ENCODE peak calls at places on chromosomes 7 and 10, in five cellular contexts. Q is GM12878, Y is K562, R is HepG2, F is H1. M is an unnamed sample.

GRCh38 chr7:137342751-137343482 is 616 bp downstream of the PTN start:
- DNase-seq in Q (no peak), Y (no peak), R (no peak), F (no peak), M (no peak)

GRCh38 chr7:23514755-23515154 is 17.0 kb downstream of the TRA2A start:
- DNase-seq in Q (no peak), Y (no peak), R (no peak), F (no peak), M (no peak)

GRCh38 chr10:69786791-69787190 is 14.9 kb upstream of the COL13A1 start:
- DNase-seq in Q (no peak), Y (peak), R (no peak), F (no peak), M (no peak)

GRCh38 chr10:80511984-80512634 is 25.6 kb upstream of the SH2D4B start:
- DNase-seq in Q (no peak), Y (no peak), R (no peak), F (no peak), M (no peak)

GRCh38 chr10:50367732-50368131 is 116.4 kb upstream of the ASAH2 start:
- DNase-seq in Q (no peak), Y (peak), R (peak), F (no peak), M (no peak)

GRCh38 chr7:36967387-36967786 is 243.1 kb upstream of the AOAH start:
- DNase-seq in Q (no peak), Y (peak), R (peak), F (no peak), M (peak)

GRCh38 chr10:42646692-42647640 is 8.6 kb upstream of the ZNF33B start:
- DNase-seq in Q (no peak), Y (peak), R (no peak), F (no peak), M (no peak)

GRCh38 chr7:152894295-152895170 is 135.0 kb downstream of the ACTR3B start:
- DNase-seq in Q (no peak), Y (peak), R (peak), F (peak), M (peak)

GRCh38 chr10:80046629-80047441 is 31.6 kb upstream of the TMEM254 start:
- DNase-seq in Q (no peak), Y (peak), R (peak), F (peak), M (peak)

GRCh38 chr10:88990528-88991160 is at the start of gene FAS:
- DNase-seq in Q (peak), Y (peak), R (peak), F (peak), M (peak)

GRCh38 chr10:97812696-97813095 is 36.9 kb upstream of the GOLGA7B start:
- DNase-seq in Q (no peak), Y (no peak), R (peak), F (no peak), M (no peak)

GRCh38 chr10:61140765-61141392 is 196.9 kb upstream of the RHOBTB1 start:
- DNase-seq in Q (no peak), Y (peak), R (peak), F (no peak), M (no peak)

GRCh38 chr7:70720191-70720873 is 411.6 kb upstream of the GALNT17 start:
- DNase-seq in Q (no peak), Y (no peak), R (no peak), F (no peak), M (no peak)

GRCh38 chr7:98764946-98765345 is 104.9 kb downstream of the TMEM130 start:
- DNase-seq in Q (no peak), Y (no peak), R (no peak), F (no peak), M (no peak)

GRCh38 chr10:22433875-22434274 is 88.6 kb downstream of the SPAG6 start:
- DNase-seq in Q (no peak), Y (peak), R (no peak), F (no peak), M (no peak)

GRCh38 chr10:84254552-84255137 is 9.8 kb downstream of the RGR start:
- DNase-seq in Q (no peak), Y (peak), R (no peak), F (no peak), M (no peak)

GRCh38 chr7:70512719-70513118 is 619.2 kb upstream of the GALNT17 start:
- DNase-seq in Q (no peak), Y (no peak), R (no peak), F (no peak), M (no peak)

GRCh38 chr10:24465899-24466615 is 257.1 kb downstream of the KIAA1217 start:
- DNase-seq in Q (peak), Y (peak), R (peak), F (no peak), M (no peak)

GRCh38 chr7:44631458-44632115 is 25.2 kb downstream of the OGDH start:
- DNase-seq in Q (no peak), Y (no peak), R (no peak), F (no peak), M (peak)

GRCh38 chr10:76085773-76086570 is 654.5 kb downstream of the LRMDA start:
- DNase-seq in Q (no peak), Y (no peak), R (no peak), F (no peak), M (no peak)

GRCh38 chr7:2120251-2120660 is 112.5 kb downstream of the MAD1L1 start:
- DNase-seq in Q (no peak), Y (no peak), R (no peak), F (no peak), M (no peak)

GRCh38 chr10:119301397-119301796 is 94.0 kb downstream of the GRK5 start:
- DNase-seq in Q (no peak), Y (no peak), R (no peak), F (no peak), M (no peak)

GRCh38 chr7:7858559-7858958 is 110.0 kb upstream of the GLCCI1 start:
- DNase-seq in Q (no peak), Y (no peak), R (no peak), F (no peak), M (no peak)

DNA sequence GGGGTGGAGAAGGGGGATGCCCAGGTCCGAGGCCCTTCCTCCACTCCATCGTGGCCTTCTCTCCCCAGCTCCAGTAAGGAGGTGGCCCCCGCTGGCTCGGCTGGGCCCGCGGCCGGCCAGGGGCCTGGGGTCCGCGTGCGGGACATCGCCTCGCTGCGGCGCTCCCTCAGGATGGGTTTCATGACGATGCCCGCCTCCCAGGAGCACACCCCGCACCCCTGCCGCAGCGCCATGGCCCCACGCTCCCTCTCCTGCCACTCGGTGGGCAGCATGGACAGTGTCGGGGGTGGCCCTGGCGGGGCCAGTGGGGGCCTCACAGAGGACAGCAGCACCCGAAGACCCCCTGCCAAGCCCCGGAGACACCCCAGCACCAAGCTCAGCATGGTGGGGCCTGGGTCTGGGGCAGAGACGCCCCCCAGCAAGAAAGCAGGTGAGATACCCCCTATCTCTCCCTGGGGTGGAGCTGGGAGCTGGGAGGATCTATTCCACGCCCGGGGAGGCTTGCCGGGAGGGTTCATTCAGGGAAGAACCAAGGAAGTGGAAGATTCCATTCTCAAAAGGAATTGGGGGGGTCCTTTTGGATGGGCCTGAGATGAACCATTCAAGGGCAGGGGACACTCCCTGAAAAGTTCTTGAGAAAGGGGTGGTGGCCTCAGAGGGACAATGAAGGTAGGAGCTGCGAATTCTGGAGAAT is 3.2 kb downstream of the NYAP1 start:
- DNase-seq in Q (no peak), Y (peak), R (no peak), F (no peak), M (peak)
- TF ChIP-seq ATF3 in Q (no peak), Y (no peak), R (no peak), F (no peak), M (no peak)

DNA sequence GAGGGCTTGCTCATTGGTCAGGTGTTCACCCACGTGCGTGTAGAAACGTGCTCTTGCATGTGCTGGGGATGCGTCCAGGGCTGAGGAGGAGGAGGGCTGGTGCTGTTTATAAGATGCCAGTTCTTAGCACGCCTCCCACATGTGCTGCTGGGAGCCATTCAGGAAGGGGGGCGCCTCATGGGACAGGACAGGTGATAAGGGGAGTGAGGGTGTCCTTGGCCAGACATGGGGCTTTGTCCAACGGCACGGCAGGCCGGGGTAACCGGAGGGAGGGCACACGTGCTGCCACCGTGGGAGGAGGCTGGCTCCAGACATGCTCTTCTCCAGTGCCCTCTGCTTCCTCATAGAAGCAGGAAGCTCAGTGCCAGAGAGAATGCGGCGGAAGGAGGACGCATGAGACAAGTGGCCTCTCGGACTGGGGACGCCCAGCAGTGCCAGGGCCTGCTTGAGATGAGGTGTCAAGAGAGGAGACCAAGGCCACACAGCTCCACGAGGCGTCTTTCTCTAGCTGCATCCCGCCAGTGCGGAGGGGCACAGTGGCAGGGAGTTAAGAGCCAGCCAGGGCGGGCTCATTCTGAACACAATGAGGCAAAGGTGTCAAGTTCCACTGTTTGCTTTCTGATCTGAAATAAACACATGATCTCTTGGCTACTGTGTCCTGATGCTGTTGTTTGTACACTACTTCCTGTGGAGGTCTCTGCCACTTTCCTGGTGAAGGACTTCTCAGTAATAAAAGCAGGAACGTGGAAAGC is 150.1 kb downstream of the ZMYND11 start:
- DNase-seq in Q (no peak), Y (no peak), R (no peak), F (no peak), M (no peak)
- TF ChIP-seq ATF2 in Q (no peak), Y (no peak), R (no peak), F (no peak), M (no peak)

GRCh38 chr10:11846542-11846941 is 23.4 kb downstream of the PROSER2 start:
- DNase-seq in Q (no peak), Y (no peak), R (no peak), F (no peak), M (no peak)

GRCh38 chr10:11845113-11845512 is 22.0 kb downstream of the PROSER2 start:
- DNase-seq in Q (no peak), Y (no peak), R (no peak), F (no peak), M (no peak)

GRCh38 chr10:11837372-11838161 is 14.4 kb downstream of the PROSER2 start:
- DNase-seq in Q (no peak), Y (no peak), R (no peak), F (no peak), M (no peak)

GRCh38 chr10:11838298-11838852 is 15.2 kb downstream of the PROSER2 start:
- DNase-seq in Q (no peak), Y (no peak), R (no peak), F (no peak), M (no peak)

GRCh38 chr10:11841375-11841774 is 18.2 kb downstream of the PROSER2 start:
- DNase-seq in Q (no peak), Y (no peak), R (no peak), F (no peak), M (no peak)
- TF ChIP-seq ATF3 in Q (no peak), Y (no peak), R (no peak), F (no peak), M (no peak)

GRCh38 chr7:143345428-143345900 is 17.0 kb downstream of the FAM131B start:
- DNase-seq in Q (no peak), Y (peak), R (no peak), F (peak), M (peak)
- TF ChIP-seq ATF2 in Q (no peak), Y (no peak), R (no peak), F (no peak), M (no peak)

GRCh38 chr10:4545077-4545476 is 280.9 kb upstream of the AKR1E2 start:
- DNase-seq in Q (no peak), Y (no peak), R (no peak), F (no peak), M (no peak)
- TF ChIP-seq ATF3 in Q (no peak), Y (no peak), R (no peak), F (no peak), M (no peak)

GRCh38 chr7:20647051-20647450 is 31.6 kb downstream of the ABCB5 start:
- DNase-seq in Q (no peak), Y (no peak), R (no peak), F (no peak), M (no peak)

GRCh38 chr7:20653636-20654035 is 38.2 kb downstream of the ABCB5 start:
- DNase-seq in Q (no peak), Y (no peak), R (no peak), F (no peak), M (no peak)

GRCh38 chr7:20650782-20651181 is 35.3 kb downstream of the ABCB5 start:
- DNase-seq in Q (no peak), Y (no peak), R (no peak), F (no peak), M (peak)

GRCh38 chr7:20651960-20652544 is 36.6 kb downstream of the ABCB5 start:
- DNase-seq in Q (no peak), Y (peak), R (no peak), F (no peak), M (no peak)

DNA sequence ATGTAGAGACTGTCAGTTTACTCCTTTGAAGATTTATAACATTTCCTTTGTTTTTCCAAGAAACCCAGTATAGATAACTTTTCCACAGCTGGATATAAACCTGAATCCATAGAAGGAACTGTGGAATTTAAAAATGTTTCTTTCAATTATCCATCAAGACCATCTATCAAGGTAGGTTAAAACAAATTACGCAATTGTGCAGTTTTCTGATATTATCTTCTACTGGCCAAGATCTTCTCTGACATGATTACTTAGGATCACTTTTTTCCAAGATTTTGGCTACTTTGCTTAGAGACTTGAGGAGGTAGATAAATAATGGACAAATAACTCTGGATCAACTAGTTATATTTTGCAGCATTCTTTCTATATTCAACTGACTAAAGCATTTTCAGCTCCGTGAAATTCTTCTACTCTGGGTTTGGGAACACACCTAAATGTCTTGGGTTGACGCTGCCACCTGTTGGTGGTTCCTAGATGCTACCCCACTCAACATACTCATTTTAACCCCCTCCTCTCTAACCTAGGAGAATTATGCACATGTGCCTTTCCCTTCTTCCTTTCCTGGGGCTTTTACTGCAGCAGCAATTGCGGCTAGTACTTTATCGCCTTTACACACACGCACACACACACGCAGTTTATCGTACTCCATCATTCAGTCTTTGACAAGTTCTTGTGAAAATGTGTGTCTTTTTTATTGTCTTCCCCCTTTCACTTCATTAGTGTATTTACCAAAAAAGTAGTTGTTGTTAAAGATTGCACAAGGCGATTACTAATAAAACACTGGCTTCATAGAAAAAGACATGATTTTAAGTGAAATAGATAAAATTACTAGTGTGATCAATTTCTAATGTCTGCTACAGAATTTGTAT is 32.7 kb downstream of the ABCB5 start:
- DNase-seq in Q (no peak), Y (peak), R (peak), F (peak), M (peak)
- TF ChIP-seq ATF2 in Q (no peak), Y (no peak), R (no peak), F (no peak), M (no peak)

DNA sequence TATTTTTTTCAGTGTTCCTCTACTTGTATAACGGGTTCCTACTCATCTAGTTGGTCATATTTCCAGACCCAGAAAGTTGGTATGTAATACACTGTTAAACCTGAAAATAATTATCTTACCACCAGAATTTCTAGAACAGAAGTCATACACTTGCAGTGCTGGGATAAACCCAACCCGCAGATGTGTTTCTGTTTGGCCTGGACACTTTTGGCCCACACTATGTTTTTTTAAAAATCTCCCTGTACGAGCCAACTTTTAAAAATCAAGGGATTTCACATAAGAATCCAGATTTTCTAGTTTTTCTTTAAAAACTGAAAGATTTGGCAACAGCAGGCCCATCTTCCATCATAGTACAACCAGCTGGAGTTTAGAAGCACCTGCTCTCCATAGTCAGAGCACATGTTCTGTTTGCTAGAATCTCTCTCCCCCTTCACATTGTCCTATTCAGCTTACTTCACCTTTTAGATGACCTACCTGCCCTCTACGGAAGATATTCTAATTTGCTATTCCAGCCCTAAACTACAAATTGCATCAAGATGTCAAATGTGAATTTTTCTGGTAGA is 74.0 kb downstream of the TLL2 start:
- DNase-seq in Q (no peak), Y (no peak), R (no peak), F (no peak), M (no peak)
- TF ChIP-seq ATF3 in Q (no peak), Y (no peak), R (no peak), F (no peak), M (no peak)

DNA sequence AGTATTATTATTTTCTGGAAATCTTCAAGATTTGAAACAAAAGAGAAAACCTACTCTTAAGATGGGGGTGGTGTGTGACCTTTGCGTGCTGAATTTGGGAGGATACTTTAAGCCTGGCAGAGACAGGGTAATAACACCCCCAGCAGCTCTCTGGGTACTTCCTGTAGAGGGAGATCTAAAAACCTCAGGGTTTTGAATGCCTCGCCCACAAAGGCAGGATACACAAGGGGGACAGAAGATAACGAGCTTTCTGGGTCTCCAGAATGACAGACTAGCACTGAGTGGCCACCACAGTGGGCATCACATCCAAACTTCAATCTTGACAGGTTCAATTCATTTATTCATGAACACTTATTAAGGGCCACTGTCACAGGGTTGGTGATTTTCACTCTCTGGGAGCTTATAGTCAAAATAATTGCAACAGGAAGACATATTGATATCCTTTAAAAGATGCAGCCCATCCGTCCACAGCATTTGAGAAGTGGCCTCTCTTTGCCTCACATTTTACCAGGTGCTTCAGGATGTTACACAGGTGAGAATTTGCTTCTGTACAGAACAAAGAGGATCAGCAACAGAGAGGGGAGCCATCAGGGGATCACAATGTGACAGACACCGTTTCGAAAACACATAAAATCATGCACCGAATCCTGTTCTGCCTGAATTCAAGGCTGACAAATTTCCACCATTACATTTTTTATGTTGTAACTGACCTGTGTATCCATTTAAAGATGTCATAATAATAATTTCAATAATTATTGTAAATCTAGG is 14.3 kb downstream of the CPA1 start:
- DNase-seq in Q (no peak), Y (no peak), R (no peak), F (no peak), M (no peak)
- TF ChIP-seq ATF2 in Q (no peak), Y (no peak), R (no peak), F (no peak), M (no peak)

GRCh38 chr10:31343009-31343408 is 24.0 kb downstream of the ZEB1 start:
- DNase-seq in Q (no peak), Y (no peak), R (no peak), F (no peak), M (no peak)
- TF ChIP-seq ATF3 in Q (no peak), Y (no peak), R (no peak), F (no peak), M (no peak)